ENCODE peak calls at places on chromosomes 2 and 18, in eight cellular contexts. One of them, this sample, is unnamed.

GRCh38 chr18:12821408-12821807 is 62.6 kb downstream of the PTPN2 start:
- DNase-seq in endodermal cell: peak; percentile 71
- DNase-seq in A549: no peak
- DNase-seq in uterus: no peak
- DNase-seq in Peyer's patch: no peak
- DNase-seq in GM12865: no peak
- DNase-seq in HFF-Myc: no peak
- DNase-seq in brain microvascular endothelial cell: no peak
- DNase-seq in this sample: no peak

GRCh38 chr2:10232096-10232815 is 70.4 kb upstream of the HPCAL1 start:
- DNase-seq in endodermal cell: peak; percentile 36
- DNase-seq in A549: no peak
- DNase-seq in uterus: peak; percentile 8
- DNase-seq in Peyer's patch: no peak
- DNase-seq in GM12865: no peak
- DNase-seq in HFF-Myc: no peak
- DNase-seq in brain microvascular endothelial cell: no peak
- DNase-seq in this sample: no peak

GRCh38 chr18:55038162-55038561 is 78.9 kb upstream of the CCDC68 start:
- DNase-seq in endodermal cell: no peak
- DNase-seq in A549: no peak
- DNase-seq in uterus: no peak
- DNase-seq in Peyer's patch: no peak
- DNase-seq in GM12865: no peak
- DNase-seq in HFF-Myc: no peak
- DNase-seq in brain microvascular endothelial cell: no peak
- DNase-seq in this sample: no peak

GRCh38 chr2:168211664-168212163 is 35.7 kb downstream of the STK39 start:
- DNase-seq in endodermal cell: no peak
- DNase-seq in A549: no peak
- DNase-seq in uterus: no peak
- DNase-seq in Peyer's patch: no peak
- DNase-seq in GM12865: no peak
- DNase-seq in HFF-Myc: no peak
- DNase-seq in brain microvascular endothelial cell: no peak
- DNase-seq in this sample: no peak

GRCh38 chr2:28193552-28194383 is 198.9 kb upstream of the FOSL2 start:
- DNase-seq in endodermal cell: no peak
- DNase-seq in A549: no peak
- DNase-seq in uterus: no peak
- DNase-seq in Peyer's patch: no peak
- DNase-seq in GM12865: no peak
- DNase-seq in HFF-Myc: peak; percentile 27
- DNase-seq in brain microvascular endothelial cell: no peak
- DNase-seq in this sample: no peak

GRCh38 chr2:18662689-18663088 is 73.3 kb upstream of the NT5C1B start:
- DNase-seq in endodermal cell: no peak
- DNase-seq in A549: no peak
- DNase-seq in uterus: no peak
- DNase-seq in Peyer's patch: no peak
- DNase-seq in GM12865: no peak
- DNase-seq in HFF-Myc: no peak
- DNase-seq in brain microvascular endothelial cell: no peak
- DNase-seq in this sample: no peak

GRCh38 chr2:63494968-63495367 is 93.3 kb downstream of the WDPCP start:
- DNase-seq in endodermal cell: no peak
- DNase-seq in A549: no peak
- DNase-seq in uterus: no peak
- DNase-seq in Peyer's patch: no peak
- DNase-seq in GM12865: no peak
- DNase-seq in HFF-Myc: no peak
- DNase-seq in brain microvascular endothelial cell: no peak
- DNase-seq in this sample: no peak

GRCh38 chr18:22694954-22695353 is 238.2 kb upstream of the RBBP8 start:
- DNase-seq in endodermal cell: peak; percentile 72
- DNase-seq in A549: peak; percentile 83
- DNase-seq in uterus: peak; percentile 85
- DNase-seq in Peyer's patch: no peak
- DNase-seq in GM12865: no peak
- DNase-seq in HFF-Myc: peak; percentile 46
- DNase-seq in brain microvascular endothelial cell: peak; percentile 97
- DNase-seq in this sample: peak; percentile 93

GRCh38 chr2:190589008-190589407 is 54.5 kb upstream of the NEMP2 start:
- DNase-seq in endodermal cell: no peak
- DNase-seq in A549: no peak
- DNase-seq in uterus: no peak
- DNase-seq in Peyer's patch: no peak
- DNase-seq in GM12865: no peak
- DNase-seq in HFF-Myc: no peak
- DNase-seq in brain microvascular endothelial cell: no peak
- DNase-seq in this sample: no peak

GRCh38 chr2:53091183-53091582 is 676.4 kb upstream of the CHAC2 start:
- DNase-seq in endodermal cell: no peak
- DNase-seq in A549: no peak
- DNase-seq in uterus: no peak
- DNase-seq in Peyer's patch: no peak
- DNase-seq in GM12865: no peak
- DNase-seq in HFF-Myc: no peak
- DNase-seq in brain microvascular endothelial cell: no peak
- DNase-seq in this sample: no peak

GRCh38 chr2:34093790-34094189 is 494.7 kb upstream of the FAM98A start:
- DNase-seq in endodermal cell: no peak
- DNase-seq in A549: no peak
- DNase-seq in uterus: no peak
- DNase-seq in Peyer's patch: no peak
- DNase-seq in GM12865: peak; percentile 5
- DNase-seq in HFF-Myc: no peak
- DNase-seq in brain microvascular endothelial cell: no peak
- DNase-seq in this sample: no peak

GRCh38 chr2:218400167-218400929 is 680 bp downstream of the CTDSP1 start:
- DNase-seq in endodermal cell: peak; percentile 84
- DNase-seq in A549: no peak
- DNase-seq in uterus: peak; percentile 64
- DNase-seq in Peyer's patch: no peak
- DNase-seq in GM12865: no peak
- DNase-seq in HFF-Myc: no peak
- DNase-seq in brain microvascular endothelial cell: no peak
- DNase-seq in this sample: no peak

GRCh38 chr2:147464737-147465437 is 379.9 kb upstream of the ACVR2A start:
- DNase-seq in endodermal cell: no peak
- DNase-seq in A549: no peak
- DNase-seq in uterus: no peak
- DNase-seq in Peyer's patch: no peak
- DNase-seq in GM12865: no peak
- DNase-seq in HFF-Myc: no peak
- DNase-seq in brain microvascular endothelial cell: no peak
- DNase-seq in this sample: no peak

GRCh38 chr2:147456729-147457128 is 388.1 kb upstream of the ACVR2A start:
- DNase-seq in endodermal cell: peak; percentile 63
- DNase-seq in A549: no peak
- DNase-seq in uterus: no peak
- DNase-seq in Peyer's patch: no peak
- DNase-seq in GM12865: no peak
- DNase-seq in HFF-Myc: no peak
- DNase-seq in brain microvascular endothelial cell: no peak
- DNase-seq in this sample: no peak

GRCh38 chr2:147463881-147464520 is 380.8 kb upstream of the ACVR2A start:
- DNase-seq in endodermal cell: no peak
- DNase-seq in A549: peak; percentile 14
- DNase-seq in uterus: no peak
- DNase-seq in Peyer's patch: no peak
- DNase-seq in GM12865: no peak
- DNase-seq in HFF-Myc: no peak
- DNase-seq in brain microvascular endothelial cell: no peak
- DNase-seq in this sample: no peak

DNA sequence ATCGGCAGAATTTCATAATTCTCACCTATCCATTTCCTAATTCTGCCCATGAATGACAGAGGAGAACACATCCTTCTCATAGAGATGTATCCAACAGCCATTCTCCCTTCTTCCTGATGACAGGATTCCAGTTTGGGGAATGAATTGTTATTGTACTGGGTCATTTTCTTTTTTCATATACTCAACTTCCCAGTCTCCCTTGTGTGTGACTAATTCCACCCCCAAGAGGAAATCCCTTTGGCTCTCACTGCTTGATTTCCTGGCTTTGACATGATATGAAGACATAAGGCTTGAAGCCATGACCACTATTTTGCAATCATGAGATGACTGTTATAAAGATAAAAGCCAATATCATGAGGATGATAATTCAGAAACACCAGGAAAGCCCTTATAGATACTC is 384.7 kb upstream of the ACVR2A start:
- DNase-seq in endodermal cell: no peak
- DNase-seq in A549: no peak
- DNase-seq in uterus: no peak
- DNase-seq in Peyer's patch: no peak
- DNase-seq in GM12865: no peak
- DNase-seq in HFF-Myc: no peak
- DNase-seq in brain microvascular endothelial cell: no peak
- DNase-seq in this sample: no peak
- H3K4me3 ChIP-seq in endodermal cell: no peak overlapping the region
- H3K4me3 ChIP-seq in A549: no peak overlapping the region
- H3K4me3 ChIP-seq in uterus: no peak overlapping the region
- H3K4me3 ChIP-seq in Peyer's patch: no peak overlapping the region
- H3K4me3 ChIP-seq in GM12865: no peak overlapping the region
- H3K4me3 ChIP-seq in HFF-Myc: no peak overlapping the region
- H3K4me3 ChIP-seq in brain microvascular endothelial cell: no peak overlapping the region
- H3K4me3 ChIP-seq in this sample: no peak overlapping the region

DNA sequence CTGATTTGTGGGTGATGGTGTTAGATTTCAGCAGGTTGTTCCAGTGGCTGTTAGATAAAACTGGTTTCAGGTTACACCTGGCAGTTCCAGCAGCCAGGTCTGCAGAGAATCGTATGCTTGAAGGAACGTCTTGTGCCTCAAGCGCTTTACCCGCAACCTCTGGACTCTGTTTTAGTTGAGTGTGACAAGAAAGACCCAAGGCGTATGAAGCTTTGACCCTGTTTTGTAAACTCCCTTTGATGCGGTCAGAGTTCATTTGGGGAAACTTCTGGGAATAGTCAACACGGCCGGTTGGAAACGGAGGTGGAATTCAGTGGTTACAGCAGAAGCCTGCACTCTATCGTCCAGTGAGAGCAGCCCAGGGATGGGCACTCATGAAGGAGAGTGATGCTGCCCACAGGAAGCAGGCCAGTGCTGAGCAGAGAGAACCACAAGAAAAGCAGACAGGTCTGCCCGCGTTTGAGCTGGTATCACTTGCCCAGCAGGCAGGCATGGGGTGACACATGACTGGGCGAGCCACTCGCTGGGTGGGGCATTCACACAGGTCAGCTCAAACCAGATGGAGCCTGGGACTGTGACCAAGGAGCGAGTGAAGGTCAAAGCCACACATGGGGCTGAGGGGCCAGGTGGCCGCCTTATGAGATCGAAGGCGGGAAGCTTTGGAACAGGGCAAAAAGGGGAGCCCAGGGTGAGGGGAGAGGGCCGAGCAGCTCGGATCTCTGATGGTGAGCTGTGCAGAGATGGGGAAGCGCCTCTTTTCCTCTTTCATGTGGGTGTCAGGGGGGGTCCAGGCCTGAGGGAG is 99.6 kb upstream of the MBOAT2 start:
- DNase-seq in endodermal cell: no peak
- DNase-seq in A549: no peak
- DNase-seq in uterus: no peak
- DNase-seq in Peyer's patch: no peak
- DNase-seq in GM12865: no peak
- DNase-seq in HFF-Myc: no peak
- DNase-seq in brain microvascular endothelial cell: no peak
- DNase-seq in this sample: no peak
- TF ChIP-seq CTCF in endodermal cell: no peak
- TF ChIP-seq CTCF in A549: no peak
- TF ChIP-seq CTCF in uterus: no peak
- TF ChIP-seq CTCF in Peyer's patch: no peak
- TF ChIP-seq CTCF in GM12865: no peak
- TF ChIP-seq CTCF in HFF-Myc: no peak
- TF ChIP-seq CTCF in brain microvascular endothelial cell: peak; percentile 28
- TF ChIP-seq CTCF in this sample: no peak

GRCh38 chr2:175001546-175001945 is 3.6 kb downstream of the CHN1 start:
- DNase-seq in endodermal cell: no peak
- DNase-seq in A549: no peak
- DNase-seq in uterus: no peak
- DNase-seq in Peyer's patch: no peak
- DNase-seq in GM12865: no peak
- DNase-seq in HFF-Myc: no peak
- DNase-seq in brain microvascular endothelial cell: no peak
- DNase-seq in this sample: no peak
- H3K4me3 ChIP-seq in endodermal cell: no peak overlapping the region
- H3K4me3 ChIP-seq in A549: no peak overlapping the region
- H3K4me3 ChIP-seq in uterus: no peak overlapping the region
- H3K4me3 ChIP-seq in Peyer's patch: no peak overlapping the region
- H3K4me3 ChIP-seq in GM12865: no peak overlapping the region
- H3K4me3 ChIP-seq in HFF-Myc: no peak overlapping the region
- H3K4me3 ChIP-seq in brain microvascular endothelial cell: no peak overlapping the region
- H3K4me3 ChIP-seq in this sample: no peak overlapping the region

DNA sequence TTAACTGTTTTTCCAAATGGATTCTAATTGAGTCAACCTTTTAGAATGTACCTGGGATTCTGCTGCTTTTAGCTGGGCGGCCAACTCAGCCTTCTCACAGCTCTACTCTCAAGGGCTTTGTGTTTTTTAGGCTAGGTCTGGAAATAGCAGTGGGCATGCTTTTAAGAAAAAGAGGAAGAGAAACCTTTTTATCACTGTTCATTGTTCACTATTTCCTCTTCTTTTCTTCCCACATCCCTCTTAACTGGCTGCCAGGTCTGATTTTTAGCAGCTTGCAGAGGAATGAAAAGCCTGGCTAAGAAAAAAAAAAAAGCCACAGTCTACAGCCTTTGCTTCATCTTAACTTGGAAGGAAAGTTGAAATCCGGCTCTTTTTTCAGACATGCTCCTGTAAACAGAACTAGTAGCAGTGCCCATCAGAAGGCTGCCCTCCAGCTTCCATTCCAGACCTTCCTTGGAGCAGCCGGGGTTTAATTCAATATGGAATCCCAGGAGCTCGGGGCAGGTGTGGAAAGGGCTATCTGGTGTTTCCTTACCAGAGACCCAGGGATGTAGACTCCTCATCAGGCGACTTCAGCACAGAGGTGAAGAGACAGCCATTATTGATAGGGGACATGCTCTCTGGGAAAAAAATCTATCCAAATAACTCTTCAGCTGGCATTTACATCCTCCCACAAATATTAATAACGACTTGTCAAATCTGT is 230.7 kb downstream of the MYO3B start:
- DNase-seq in endodermal cell: no peak
- DNase-seq in A549: no peak
- DNase-seq in uterus: no peak
- DNase-seq in Peyer's patch: no peak
- DNase-seq in GM12865: peak; percentile 7
- DNase-seq in HFF-Myc: no peak
- DNase-seq in brain microvascular endothelial cell: no peak
- DNase-seq in this sample: no peak
- TF ChIP-seq CTCF in endodermal cell: no peak
- TF ChIP-seq CTCF in A549: no peak
- TF ChIP-seq CTCF in uterus: no peak
- TF ChIP-seq CTCF in Peyer's patch: no peak
- TF ChIP-seq CTCF in GM12865: no peak
- TF ChIP-seq CTCF in HFF-Myc: no peak
- TF ChIP-seq CTCF in brain microvascular endothelial cell: no peak
- TF ChIP-seq CTCF in this sample: no peak

DNA sequence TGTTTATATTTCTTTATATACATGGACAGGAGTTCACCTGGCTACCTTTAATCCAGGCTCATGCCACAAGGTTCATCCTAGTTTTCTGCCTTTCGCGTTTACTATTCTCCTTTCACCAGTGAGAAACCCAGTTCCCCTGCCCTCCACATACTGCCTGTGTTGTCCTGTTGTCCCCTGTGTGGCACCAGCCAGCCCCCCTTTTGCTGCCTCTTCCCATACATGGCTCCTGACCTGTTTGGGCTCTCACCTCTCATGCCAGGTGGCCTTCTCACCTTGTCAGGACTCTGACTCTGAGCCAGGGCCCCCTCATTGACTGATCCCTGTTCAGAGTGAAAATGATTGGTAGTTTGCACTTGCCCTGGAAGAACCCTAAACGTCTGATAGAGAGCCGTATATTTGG is 13.6 kb downstream of the ASB1 start:
- DNase-seq in endodermal cell: no peak
- DNase-seq in A549: no peak
- DNase-seq in uterus: no peak
- DNase-seq in Peyer's patch: no peak
- DNase-seq in GM12865: no peak
- DNase-seq in HFF-Myc: no peak
- DNase-seq in brain microvascular endothelial cell: no peak
- DNase-seq in this sample: no peak
- H3K4me3 ChIP-seq in endodermal cell: no peak overlapping the region
- H3K4me3 ChIP-seq in A549: peak overlapping the region; percentile 12
- H3K4me3 ChIP-seq in uterus: no peak overlapping the region
- H3K4me3 ChIP-seq in Peyer's patch: no peak overlapping the region
- H3K4me3 ChIP-seq in GM12865: no peak overlapping the region
- H3K4me3 ChIP-seq in HFF-Myc: no peak overlapping the region
- H3K4me3 ChIP-seq in brain microvascular endothelial cell: no peak overlapping the region
- H3K4me3 ChIP-seq in this sample: no peak overlapping the region